ENCODE peak calls at places on chromosomes 2 and 18, in seven cellular contexts. Z is mesenchymal stem cell, M is fibroblast of lung, J is breast epithelium, Q is SJSA1, T is Karpas-422, U is tibial artery. P is an unnamed sample.

GRCh38 chr2:108560241-108560811 is 26.1 kb downstream of the LIMS1 start:
- DNase-seq in Z (no peak), M (no peak), J (no peak), Q (no peak), T (no peak), U (no peak), P (no peak)

GRCh38 chr2:191637182-191638078 is 40.5 kb upstream of the NABP1 start:
- DNase-seq in Z (peak; percentile 82), M (peak; percentile 82), J (no peak), Q (peak; percentile 92), T (no peak), U (no peak), P (no peak)

GRCh38 chr2:56680971-56681631 is 497.3 kb downstream of the CCDC85A start:
- DNase-seq in Z (peak; percentile 61), M (peak; percentile 92), J (no peak), Q (peak; percentile 28), T (no peak), U (no peak), P (no peak)

GRCh38 chr2:113155331-113155730 is 18.4 kb upstream of the PSD4 start:
- DNase-seq in Z (no peak), M (no peak), J (no peak), Q (no peak), T (no peak), U (no peak), P (no peak)

GRCh38 chr18:42706618-42707017 is 408.9 kb downstream of the RIT2 start:
- DNase-seq in Z (no peak), M (peak; percentile 2), J (peak; percentile 67), Q (no peak), T (no peak), U (no peak), P (no peak)

GRCh38 chr2:150690870-150691269 is 203.4 kb upstream of the RND3 start:
- DNase-seq in Z (peak; percentile 58), M (peak; percentile 16), J (no peak), Q (no peak), T (no peak), U (no peak), P (no peak)

GRCh38 chr2:10914272-10914693 is 2.5 kb downstream of the KCNF1 start:
- DNase-seq in Z (peak; percentile 28), M (peak; percentile 23), J (no peak), Q (no peak), T (peak; percentile 53), U (no peak), P (peak; percentile 37)

GRCh38 chr2:241820625-241821384 is 11.8 kb downstream of the NEU4 start:
- DNase-seq in Z (no peak), M (no peak), J (no peak), Q (no peak), T (no peak), U (no peak), P (no peak)

DNA sequence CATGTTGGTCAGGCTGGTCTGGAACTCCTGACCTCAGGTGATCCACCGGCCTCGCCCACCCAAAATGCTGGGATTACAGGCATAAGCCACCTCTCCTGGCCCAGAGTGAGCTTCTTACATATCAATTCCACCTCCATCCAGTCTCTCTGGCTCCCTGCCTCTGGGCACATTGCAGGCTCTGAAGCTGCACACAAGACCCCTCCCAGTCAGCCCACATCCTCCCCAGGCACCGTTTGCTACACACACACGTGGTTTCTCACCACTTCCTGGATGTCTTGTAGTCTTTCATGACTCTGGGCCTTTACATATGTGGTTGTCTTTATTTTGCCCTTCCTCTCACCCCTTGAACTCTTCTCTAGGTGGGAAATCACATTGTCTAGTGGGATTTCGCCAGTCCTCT is 64.0 kb upstream of the CABLES1 start:
- DNase-seq in Z (no peak), M (peak; percentile 36), J (peak; percentile 46), Q (no peak), T (no peak), U (peak; percentile 40), P (peak; percentile 68)
- H3K27ac ChIP-seq in Z (no peak overlapping the region), M (no peak overlapping the region), J (no peak overlapping the region), Q (no peak overlapping the region), T (no peak overlapping the region), U (no peak overlapping the region), P (no peak overlapping the region)

GRCh38 chr2:60295591-60295962 is 257.9 kb downstream of the BCL11A start:
- DNase-seq in Z (no peak), M (no peak), J (no peak), Q (no peak), T (no peak), U (no peak), P (no peak)
- H3K4me1 ChIP-seq in Z (no peaks in the 10 kb centered on the region), M (no peaks in the 10 kb centered on the region), J (no peaks in the 10 kb centered on the region), Q (no peaks in the 10 kb centered on the region), T (no peaks in the 10 kb centered on the region), U (no peaks in the 10 kb centered on the region), P (no peaks in the 10 kb centered on the region)

DNA sequence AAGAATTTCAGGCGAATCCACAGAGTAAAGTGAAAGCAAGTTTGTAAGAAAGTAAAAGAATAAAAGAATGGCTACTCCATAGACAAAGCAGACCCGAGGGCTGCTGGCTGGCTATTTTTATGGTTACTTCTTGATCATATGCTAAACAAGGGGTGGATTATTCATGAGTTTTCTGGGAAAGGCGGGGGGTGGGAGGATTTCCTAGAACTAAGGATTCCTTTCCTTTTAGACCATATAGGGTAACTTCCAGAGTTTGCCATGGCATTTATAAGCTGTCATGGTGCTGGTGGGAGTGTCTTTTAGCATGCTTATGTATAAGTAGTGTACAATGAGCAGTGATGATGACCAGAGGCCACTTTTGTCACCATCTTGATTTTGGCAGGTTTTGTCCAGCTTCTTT is 59.8 kb downstream of the SLC4A3 start:
- DNase-seq in Z (peak; percentile 79), M (peak; percentile 91), J (no peak), Q (peak; percentile 75), T (no peak), U (no peak), P (no peak)
- H3K27ac ChIP-seq in Z (peak overlapping the region; percentile 10), M (no peak overlapping the region), J (peak overlapping the region; percentile 90), Q (peak overlapping the region; percentile 95), T (no peak overlapping the region), U (peak overlapping the region; percentile 85), P (peak overlapping the region; percentile 88)

GRCh38 chr2:197197808-197198409 is 112.7 kb downstream of the ANKRD44 start:
- DNase-seq in Z (no peak), M (no peak), J (no peak), Q (no peak), T (no peak), U (no peak), P (no peak)
- H3K4me1 ChIP-seq in Z (no peaks in the 10 kb centered on the region), M (no peaks in the 10 kb centered on the region), J (no peaks in the 10 kb centered on the region), Q (no peaks in the 10 kb centered on the region), T (peaks cover 60% of the 10 kb centered on the region), U (peaks cover 19% of the 10 kb centered on the region), P (peaks cover 52% of the 10 kb centered on the region)

GRCh38 chr2:46171996-46172546 is 125.1 kb upstream of the EPAS1 start:
- DNase-seq in Z (no peak), M (no peak), J (peak; percentile 54), Q (no peak), T (no peak), U (no peak), P (no peak)
- H3K27ac ChIP-seq in Z (peak overlapping the region; percentile 59), M (peak overlapping the region; percentile 74), J (no peak overlapping the region), Q (no peak overlapping the region), T (no peak overlapping the region), U (peak overlapping the region; percentile 48), P (peak overlapping the region; percentile 26)